ENCODE peak calls at places on chromosomes 4 and X, in nine cellular contexts. One of them, this sample, is unnamed.

GRCh38 chr4:152633118-152633517 is 46.7 kb downstream of the TMEM154 start:
- DNase-seq in left ventricle myocardium inferior: no peak
- DNase-seq in GM23248: no peak
- DNase-seq in breast epithelium: no peak
- DNase-seq in psoas muscle: no peak
- DNase-seq in brain microvascular endothelial cell: no peak
- DNase-seq in WERI-Rb-1: no peak
- DNase-seq in mesendoderm: peak; percentile 71
- DNase-seq in CD8-positive, alpha-beta T cell: no peak
- DNase-seq in this sample: no peak

GRCh38 chr4:139704915-139705485 is 39.4 kb downstream of the MGST2 start:
- DNase-seq in breast epithelium: no peak
- DNase-seq in GM23248: peak; percentile 8
- DNase-seq in CD8-positive, alpha-beta T cell: no peak
- DNase-seq in WERI-Rb-1: no peak
- DNase-seq in brain microvascular endothelial cell: peak; percentile 19
- DNase-seq in left ventricle myocardium inferior: no peak
- DNase-seq in psoas muscle: no peak
- DNase-seq in mesendoderm: peak; percentile 46
- DNase-seq in this sample: no peak

GRCh38 chr4:123819362-123820035 is 422.9 kb downstream of the SPRY1 start:
- DNase-seq in CD8-positive, alpha-beta T cell: no peak
- DNase-seq in brain microvascular endothelial cell: no peak
- DNase-seq in left ventricle myocardium inferior: no peak
- DNase-seq in mesendoderm: no peak
- DNase-seq in psoas muscle: no peak
- DNase-seq in GM23248: peak; percentile 51
- DNase-seq in WERI-Rb-1: no peak
- DNase-seq in breast epithelium: no peak
- DNase-seq in this sample: no peak

GRCh38 chrX:136745215-136746173 is 35.2 kb downstream of the ARHGEF6 start:
- DNase-seq in GM23248: no peak
- DNase-seq in brain microvascular endothelial cell: no peak
- DNase-seq in psoas muscle: no peak
- DNase-seq in mesendoderm: no peak
- DNase-seq in breast epithelium: no peak
- DNase-seq in left ventricle myocardium inferior: no peak
- DNase-seq in CD8-positive, alpha-beta T cell: no peak
- DNase-seq in WERI-Rb-1: no peak
- DNase-seq in this sample: no peak

GRCh38 chr4:18109677-18110076 is 88.1 kb upstream of the LCORL start:
- DNase-seq in CD8-positive, alpha-beta T cell: no peak
- DNase-seq in GM23248: no peak
- DNase-seq in mesendoderm: no peak
- DNase-seq in left ventricle myocardium inferior: no peak
- DNase-seq in WERI-Rb-1: no peak
- DNase-seq in breast epithelium: no peak
- DNase-seq in psoas muscle: no peak
- DNase-seq in brain microvascular endothelial cell: no peak
- DNase-seq in this sample: no peak

GRCh38 chr4:1809754-1810502 is 16.8 kb downstream of the FGFR3 start:
- DNase-seq in psoas muscle: peak; percentile 76
- DNase-seq in GM23248: peak; percentile 71
- DNase-seq in mesendoderm: peak; percentile 89
- DNase-seq in WERI-Rb-1: peak; percentile 86
- DNase-seq in CD8-positive, alpha-beta T cell: peak; percentile 60
- DNase-seq in breast epithelium: no peak
- DNase-seq in left ventricle myocardium inferior: peak; percentile 61
- DNase-seq in brain microvascular endothelial cell: peak; percentile 32
- DNase-seq in this sample: peak; percentile 65

GRCh38 chrX:39859991-39860861 is 237.5 kb downstream of the BCOR start:
- DNase-seq in brain microvascular endothelial cell: peak; percentile 51
- DNase-seq in GM23248: peak; percentile 65
- DNase-seq in mesendoderm: peak; percentile 91
- DNase-seq in psoas muscle: no peak
- DNase-seq in WERI-Rb-1: peak; percentile 77
- DNase-seq in left ventricle myocardium inferior: no peak
- DNase-seq in CD8-positive, alpha-beta T cell: peak; percentile 68
- DNase-seq in breast epithelium: no peak
- DNase-seq in this sample: peak; percentile 63

GRCh38 chr4:62771656-62772557 is 1571.8 kb downstream of the ADGRL3 start:
- DNase-seq in mesendoderm: peak; percentile 0
- DNase-seq in left ventricle myocardium inferior: no peak
- DNase-seq in CD8-positive, alpha-beta T cell: no peak
- DNase-seq in brain microvascular endothelial cell: no peak
- DNase-seq in breast epithelium: no peak
- DNase-seq in WERI-Rb-1: peak; percentile 5
- DNase-seq in GM23248: no peak
- DNase-seq in psoas muscle: no peak
- DNase-seq in this sample: no peak

GRCh38 chrX:123803331-123803983 is 56.4 kb upstream of the XIAP start:
- DNase-seq in CD8-positive, alpha-beta T cell: peak; percentile 18
- DNase-seq in GM23248: peak; percentile 78
- DNase-seq in psoas muscle: no peak
- DNase-seq in breast epithelium: no peak
- DNase-seq in left ventricle myocardium inferior: no peak
- DNase-seq in brain microvascular endothelial cell: peak; percentile 74
- DNase-seq in WERI-Rb-1: no peak
- DNase-seq in mesendoderm: peak; percentile 95
- DNase-seq in this sample: no peak

GRCh38 chrX:48540015-48540350 is 469 bp downstream of the TBC1D25 start:
- DNase-seq in WERI-Rb-1: no peak
- DNase-seq in left ventricle myocardium inferior: no peak
- DNase-seq in brain microvascular endothelial cell: peak; percentile 12
- DNase-seq in psoas muscle: no peak
- DNase-seq in CD8-positive, alpha-beta T cell: peak; percentile 42
- DNase-seq in breast epithelium: peak; percentile 35
- DNase-seq in GM23248: peak; percentile 54
- DNase-seq in mesendoderm: no peak
- DNase-seq in this sample: no peak

GRCh38 chr4:124953059-124953850 is 240.7 kb upstream of the ANKRD50 start:
- DNase-seq in mesendoderm: no peak
- DNase-seq in WERI-Rb-1: no peak
- DNase-seq in psoas muscle: no peak
- DNase-seq in brain microvascular endothelial cell: no peak
- DNase-seq in left ventricle myocardium inferior: no peak
- DNase-seq in CD8-positive, alpha-beta T cell: no peak
- DNase-seq in GM23248: peak; percentile 70
- DNase-seq in breast epithelium: no peak
- DNase-seq in this sample: no peak

GRCh38 chr4:124955476-124955875 is 242.9 kb upstream of the ANKRD50 start:
- DNase-seq in GM23248: no peak
- DNase-seq in WERI-Rb-1: no peak
- DNase-seq in CD8-positive, alpha-beta T cell: no peak
- DNase-seq in left ventricle myocardium inferior: no peak
- DNase-seq in mesendoderm: no peak
- DNase-seq in psoas muscle: no peak
- DNase-seq in brain microvascular endothelial cell: no peak
- DNase-seq in breast epithelium: no peak
- DNase-seq in this sample: no peak

GRCh38 chr4:124948976-124949597 is 236.6 kb upstream of the ANKRD50 start:
- DNase-seq in GM23248: peak; percentile 80
- DNase-seq in mesendoderm: peak; percentile 52
- DNase-seq in left ventricle myocardium inferior: no peak
- DNase-seq in brain microvascular endothelial cell: peak; percentile 62
- DNase-seq in CD8-positive, alpha-beta T cell: no peak
- DNase-seq in WERI-Rb-1: no peak
- DNase-seq in breast epithelium: no peak
- DNase-seq in psoas muscle: no peak
- DNase-seq in this sample: no peak

GRCh38 chr4:124947622-124948265 is 235.2 kb upstream of the ANKRD50 start:
- DNase-seq in brain microvascular endothelial cell: no peak
- DNase-seq in GM23248: peak; percentile 26
- DNase-seq in breast epithelium: no peak
- DNase-seq in WERI-Rb-1: no peak
- DNase-seq in left ventricle myocardium inferior: no peak
- DNase-seq in mesendoderm: no peak
- DNase-seq in psoas muscle: no peak
- DNase-seq in CD8-positive, alpha-beta T cell: no peak
- DNase-seq in this sample: no peak

DNA sequence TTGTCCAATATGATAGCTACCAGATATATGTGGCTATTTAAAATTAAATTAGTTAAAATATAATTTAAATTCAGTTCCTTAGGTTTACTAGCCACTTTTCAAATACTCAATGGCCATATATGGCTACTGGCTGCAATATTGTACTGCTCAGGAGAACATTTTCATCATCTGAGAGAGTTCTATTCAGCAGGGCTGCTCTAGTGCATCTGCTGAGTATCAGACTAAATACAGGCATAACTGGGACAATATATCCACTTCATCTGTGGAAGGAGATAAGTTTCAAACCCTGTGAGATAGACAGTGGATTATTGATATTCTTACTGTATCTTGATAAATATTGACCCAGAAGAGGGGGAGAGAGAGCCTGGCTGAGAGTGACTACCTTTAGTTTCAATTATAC is 240.1 kb upstream of the ANKRD50 start:
- DNase-seq in CD8-positive, alpha-beta T cell: no peak
- DNase-seq in WERI-Rb-1: no peak
- DNase-seq in GM23248: no peak
- DNase-seq in psoas muscle: no peak
- DNase-seq in mesendoderm: no peak
- DNase-seq in brain microvascular endothelial cell: no peak
- DNase-seq in left ventricle myocardium inferior: no peak
- DNase-seq in breast epithelium: no peak
- DNase-seq in this sample: no peak
- H3K4me3 ChIP-seq in CD8-positive, alpha-beta T cell: no peak overlapping the region
- H3K4me3 ChIP-seq in WERI-Rb-1: no peak overlapping the region
- H3K4me3 ChIP-seq in GM23248: no peak overlapping the region
- H3K4me3 ChIP-seq in psoas muscle: no peak overlapping the region
- H3K4me3 ChIP-seq in mesendoderm: no peak overlapping the region
- H3K4me3 ChIP-seq in brain microvascular endothelial cell: no peak overlapping the region
- H3K4me3 ChIP-seq in left ventricle myocardium inferior: no peak overlapping the region
- H3K4me3 ChIP-seq in breast epithelium: no peak overlapping the region
- H3K4me3 ChIP-seq in this sample: no peak overlapping the region

DNA sequence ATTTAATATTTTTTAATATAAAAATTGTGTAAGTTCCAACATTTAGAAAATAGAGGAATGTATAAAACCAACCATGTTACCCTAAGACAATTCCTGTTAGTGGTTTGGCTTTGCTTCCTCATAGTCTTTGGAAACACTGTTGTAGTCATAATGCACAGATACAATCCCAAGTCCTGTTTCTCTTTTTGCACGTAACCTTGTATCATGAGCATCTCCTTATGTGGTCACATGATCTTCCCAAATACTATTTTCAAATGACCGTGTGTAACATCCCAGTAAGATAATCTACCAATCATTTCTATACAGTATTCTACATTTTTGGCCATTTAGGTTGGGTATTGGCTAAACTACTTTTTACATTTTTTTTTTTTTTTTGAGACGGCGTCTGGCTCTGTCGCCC is 13.9 kb upstream of the RHOH start:
- DNase-seq in breast epithelium: no peak
- DNase-seq in CD8-positive, alpha-beta T cell: no peak
- DNase-seq in psoas muscle: no peak
- DNase-seq in WERI-Rb-1: no peak
- DNase-seq in brain microvascular endothelial cell: no peak
- DNase-seq in left ventricle myocardium inferior: no peak
- DNase-seq in GM23248: no peak
- DNase-seq in mesendoderm: no peak
- DNase-seq in this sample: no peak
- H3K27ac ChIP-seq in breast epithelium: no peak overlapping the region
- H3K27ac ChIP-seq in CD8-positive, alpha-beta T cell: no peak overlapping the region
- H3K27ac ChIP-seq in psoas muscle: no peak overlapping the region
- H3K27ac ChIP-seq in WERI-Rb-1: no peak overlapping the region
- H3K27ac ChIP-seq in brain microvascular endothelial cell: no peak overlapping the region
- H3K27ac ChIP-seq in left ventricle myocardium inferior: no peak overlapping the region
- H3K27ac ChIP-seq in GM23248: no peak overlapping the region
- H3K27ac ChIP-seq in mesendoderm: no peak overlapping the region
- H3K27ac ChIP-seq in this sample: no peak overlapping the region

DNA sequence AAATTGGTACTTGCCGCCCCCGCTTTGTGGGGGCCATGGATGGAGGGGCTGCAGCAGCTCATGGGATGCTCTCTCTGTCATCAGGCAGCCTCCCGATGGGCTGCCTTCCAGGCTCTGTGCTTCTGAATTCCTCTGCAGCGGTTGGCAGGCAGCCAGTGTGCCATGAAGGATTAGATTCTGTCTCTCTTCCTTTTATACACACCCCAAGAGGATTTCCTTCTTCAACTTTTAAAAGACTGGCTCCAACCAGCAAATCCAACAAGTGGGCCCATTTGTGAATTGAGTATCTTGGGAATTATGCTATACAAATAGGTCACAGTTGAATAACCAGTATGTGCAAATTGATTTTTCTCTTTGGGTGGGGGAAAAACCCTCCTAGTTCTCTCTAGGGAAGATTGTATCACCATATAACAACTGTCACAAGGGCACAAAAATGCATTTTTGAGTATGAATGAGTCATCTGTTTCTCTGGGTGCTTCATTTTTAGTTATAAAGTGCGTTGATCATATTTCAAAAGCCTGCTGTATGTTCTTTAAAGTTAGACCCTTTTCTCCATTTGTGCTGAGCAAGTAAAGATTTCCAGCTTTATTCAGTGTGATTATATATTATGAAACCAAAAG is 96.8 kb upstream of the FAT1 start:
- DNase-seq in CD8-positive, alpha-beta T cell: no peak
- DNase-seq in psoas muscle: no peak
- DNase-seq in breast epithelium: no peak
- DNase-seq in GM23248: peak; percentile 42
- DNase-seq in left ventricle myocardium inferior: peak; percentile 43
- DNase-seq in brain microvascular endothelial cell: peak; percentile 77
- DNase-seq in mesendoderm: no peak
- DNase-seq in WERI-Rb-1: no peak
- DNase-seq in this sample: peak; percentile 74
- H3K4me3 ChIP-seq in CD8-positive, alpha-beta T cell: no peak overlapping the region
- H3K4me3 ChIP-seq in psoas muscle: no peak overlapping the region
- H3K4me3 ChIP-seq in breast epithelium: no peak overlapping the region
- H3K4me3 ChIP-seq in GM23248: no peak overlapping the region
- H3K4me3 ChIP-seq in left ventricle myocardium inferior: no peak overlapping the region
- H3K4me3 ChIP-seq in brain microvascular endothelial cell: no peak overlapping the region
- H3K4me3 ChIP-seq in mesendoderm: no peak overlapping the region
- H3K4me3 ChIP-seq in WERI-Rb-1: no peak overlapping the region
- H3K4me3 ChIP-seq in this sample: no peak overlapping the region

GRCh38 chr4:77593993-77594392 is 11.6 kb upstream of the CXCL13 start:
- DNase-seq in WERI-Rb-1: no peak
- DNase-seq in mesendoderm: no peak
- DNase-seq in breast epithelium: no peak
- DNase-seq in brain microvascular endothelial cell: no peak
- DNase-seq in CD8-positive, alpha-beta T cell: no peak
- DNase-seq in left ventricle myocardium inferior: no peak
- DNase-seq in GM23248: peak; percentile 26
- DNase-seq in psoas muscle: no peak
- DNase-seq in this sample: no peak

GRCh38 chr4:77601614-77602187 is 3.9 kb upstream of the CXCL13 start:
- DNase-seq in brain microvascular endothelial cell: no peak
- DNase-seq in WERI-Rb-1: no peak
- DNase-seq in GM23248: no peak
- DNase-seq in mesendoderm: no peak
- DNase-seq in breast epithelium: no peak
- DNase-seq in left ventricle myocardium inferior: no peak
- DNase-seq in psoas muscle: no peak
- DNase-seq in CD8-positive, alpha-beta T cell: no peak
- DNase-seq in this sample: no peak

GRCh38 chr4:77600521-77601451 is 4.8 kb upstream of the CXCL13 start:
- DNase-seq in WERI-Rb-1: peak; percentile 27
- DNase-seq in breast epithelium: peak; percentile 30
- DNase-seq in psoas muscle: no peak
- DNase-seq in brain microvascular endothelial cell: peak; percentile 22
- DNase-seq in mesendoderm: peak; percentile 59
- DNase-seq in left ventricle myocardium inferior: no peak
- DNase-seq in GM23248: peak; percentile 58
- DNase-seq in CD8-positive, alpha-beta T cell: no peak
- DNase-seq in this sample: no peak

GRCh38 chr4:77595361-77595973 is 10.2 kb upstream of the CXCL13 start:
- DNase-seq in GM23248: no peak
- DNase-seq in breast epithelium: no peak
- DNase-seq in mesendoderm: no peak
- DNase-seq in brain microvascular endothelial cell: no peak
- DNase-seq in CD8-positive, alpha-beta T cell: no peak
- DNase-seq in WERI-Rb-1: no peak
- DNase-seq in left ventricle myocardium inferior: no peak
- DNase-seq in psoas muscle: no peak
- DNase-seq in this sample: no peak

GRCh38 chr4:77599378-77599777 is 6.2 kb upstream of the CXCL13 start:
- DNase-seq in GM23248: peak; percentile 64
- DNase-seq in psoas muscle: no peak
- DNase-seq in mesendoderm: peak; percentile 66
- DNase-seq in CD8-positive, alpha-beta T cell: no peak
- DNase-seq in WERI-Rb-1: peak; percentile 26
- DNase-seq in brain microvascular endothelial cell: peak; percentile 55
- DNase-seq in breast epithelium: no peak
- DNase-seq in left ventricle myocardium inferior: no peak
- DNase-seq in this sample: no peak
- H3K27ac ChIP-seq in GM23248: no peak overlapping the region
- H3K27ac ChIP-seq in psoas muscle: no peak overlapping the region
- H3K27ac ChIP-seq in mesendoderm: no peak overlapping the region
- H3K27ac ChIP-seq in CD8-positive, alpha-beta T cell: no peak overlapping the region
- H3K27ac ChIP-seq in WERI-Rb-1: no peak overlapping the region
- H3K27ac ChIP-seq in brain microvascular endothelial cell: no peak overlapping the region
- H3K27ac ChIP-seq in breast epithelium: no peak overlapping the region
- H3K27ac ChIP-seq in left ventricle myocardium inferior: no peak overlapping the region
- H3K27ac ChIP-seq in this sample: no peak overlapping the region